ENCODE peak calls at places on chromosome 6, in four cellular contexts. E is stimulated activated CD4-positive, alpha-beta T cell treated with anti-CD3 and anti-CD28 coated beads, Interleukin-4, amount 100 ng/mL, for 1 hour; C is memory B cell; I is stromal cell of bone marrow. L is an unnamed sample.
A peak's percentile ranks its signal among the peaks of the same experiment; 100 is the strongest.

GRCh38 chr6:56642366-56643261 is at the start of gene DST:
- DNase-seq in E (no peak), C (no peak), I (peak; percentile 72), L (peak; percentile 81)

GRCh38 chr6:48844696-48845095 is 618.4 kb downstream of the MMUT start:
- DNase-seq in E (no peak), C (no peak), I (no peak), L (no peak)

GRCh38 chr6:106519460-106520394 is 109.6 kb downstream of the RTN4IP1 start:
- DNase-seq in E (peak; percentile 67), C (peak; percentile 54), I (peak; percentile 85), L (peak; percentile 99)

GRCh38 chr6:157269261-157269794 is 54.0 kb downstream of the TMEM242 start:
- DNase-seq in E (no peak), C (no peak), I (no peak), L (peak; percentile 67)

GRCh38 chr6:3484240-3484639 is 27.4 kb upstream of the SLC22A23 start:
- DNase-seq in E (no peak), C (no peak), I (no peak), L (peak; percentile 33)

GRCh38 chr6:56714273-56714672 is 71.6 kb upstream of the DST start:
- DNase-seq in E (no peak), C (no peak), I (no peak), L (no peak)

GRCh38 chr6:127120109-127120786 is 1.8 kb downstream of the RSPO3 start:
- DNase-seq in E (peak; percentile 2), C (no peak), I (no peak), L (no peak)

GRCh38 chr6:142592876-142593275 is 291.1 kb downstream of the ADGRG6 start:
- DNase-seq in E (no peak), C (no peak), I (no peak), L (no peak)